ENCODE peak calls at places on chromosomes 6 and 20, in nine cellular contexts. W, Y, D, M, F, P, S, Q and C are unnamed samples.

GRCh38 chr6:43761666-43762409 is 8.2 kb upstream of the VEGFA start:
- DNase-seq in W (no peak), Y (no peak), D (no peak), M (no peak), F (no peak), P (no peak), S (no peak), Q (no peak), C (no peak)

GRCh38 chr6:136103763-136104311 is 146.3 kb downstream of the MTFR2 start:
- DNase-seq in W (peak), Y (peak), D (no peak), M (no peak), F (peak), P (no peak), S (no peak), Q (no peak), C (peak)

GRCh38 chr6:28658475-28659249 is 133.0 kb downstream of the GPX5 start:
- DNase-seq in W (no peak), Y (no peak), D (no peak), M (no peak), F (no peak), P (no peak), S (no peak), Q (no peak), C (no peak)

GRCh38 chr20:22768779-22769178 is 184.4 kb upstream of the FOXA2 start:
- DNase-seq in W (no peak), Y (no peak), D (peak), M (no peak), F (no peak), P (no peak), S (no peak), Q (no peak), C (no peak)

GRCh38 chr20:5770240-5770986 is 20.2 kb downstream of the SHLD1 start:
- DNase-seq in W (no peak), Y (no peak), D (no peak), M (no peak), F (no peak), P (no peak), S (no peak), Q (no peak), C (no peak)

GRCh38 chr20:25567286-25567685 is 18.0 kb downstream of the NINL start:
- DNase-seq in W (no peak), Y (no peak), D (no peak), M (no peak), F (no peak), P (no peak), S (no peak), Q (no peak), C (no peak)

GRCh38 chr6:56004421-56004820 is 129.0 kb upstream of the BMP5 start:
- DNase-seq in W (no peak), Y (no peak), D (no peak), M (no peak), F (no peak), P (no peak), S (no peak), Q (no peak), C (no peak)

GRCh38 chr20:17840423-17840822 is 128.2 kb downstream of the SNX5 start:
- DNase-seq in W (no peak), Y (no peak), D (no peak), M (no peak), F (no peak), P (no peak), S (no peak), Q (no peak), C (no peak)

GRCh38 chr20:32792316-32792715 is 27.4 kb upstream of the MAPRE1 start:
- DNase-seq in W (no peak), Y (no peak), D (no peak), M (no peak), F (no peak), P (no peak), S (peak), Q (no peak), C (no peak)

GRCh38 chr20:32583581-32584045 is 1.5 kb downstream of the NOL4L start:
- DNase-seq in W (no peak), Y (no peak), D (no peak), M (no peak), F (no peak), P (no peak), S (no peak), Q (no peak), C (no peak)

GRCh38 chr6:30495993-30496392 is 6.7 kb downstream of the HLA-E start:
- DNase-seq in W (no peak), Y (no peak), D (no peak), M (no peak), F (no peak), P (no peak), S (no peak), Q (no peak), C (no peak)

GRCh38 chr20:62832212-62832922 is 15.5 kb downstream of the COL9A3 start:
- DNase-seq in W (peak), Y (no peak), D (no peak), M (peak), F (no peak), P (peak), S (peak), Q (peak), C (peak)

GRCh38 chr6:39530201-39530759 is 194.9 kb downstream of the KIF6 start:
- DNase-seq in W (no peak), Y (no peak), D (no peak), M (no peak), F (no peak), P (no peak), S (no peak), Q (peak), C (no peak)

GRCh38 chr20:47964174-47964573 is 178.9 kb upstream of the SULF2 start:
- DNase-seq in W (no peak), Y (no peak), D (no peak), M (no peak), F (no peak), P (no peak), S (no peak), Q (no peak), C (no peak)

GRCh38 chr6:130625825-130626500 is 201.2 kb upstream of the SMLR1 start:
- DNase-seq in W (no peak), Y (no peak), D (no peak), M (no peak), F (no peak), P (no peak), S (no peak), Q (no peak), C (no peak)

GRCh38 chr6:161168281-161168891 is 105.5 kb downstream of the AGPAT4 start:
- DNase-seq in W (no peak), Y (peak), D (peak), M (no peak), F (peak), P (no peak), S (no peak), Q (no peak), C (peak)

GRCh38 chr6:13760948-13761347 is 49.3 kb upstream of the RANBP9 start:
- DNase-seq in W (no peak), Y (peak), D (peak), M (no peak), F (no peak), P (no peak), S (no peak), Q (no peak), C (no peak)

GRCh38 chr6:165742047-165742446 is 79.0 kb upstream of the PDE10A start:
- DNase-seq in W (no peak), Y (no peak), D (no peak), M (no peak), F (no peak), P (no peak), S (no peak), Q (no peak), C (no peak)

GRCh38 chr20:8901237-8902025 is 167.5 kb upstream of the PLCB4 start:
- DNase-seq in W (no peak), Y (no peak), D (no peak), M (no peak), F (peak), P (peak), S (no peak), Q (no peak), C (no peak)

GRCh38 chr6:149354009-149354408 is 36.5 kb downstream of the TAB2 start:
- DNase-seq in W (no peak), Y (no peak), D (no peak), M (no peak), F (no peak), P (no peak), S (no peak), Q (no peak), C (no peak)

GRCh38 chr20:38260378-38261053 is at the start of gene KIAA1755:
- DNase-seq in W (peak), Y (no peak), D (no peak), M (no peak), F (no peak), P (no peak), S (no peak), Q (no peak), C (no peak)

GRCh38 chr6:136486357-136486756 is 63.9 kb downstream of the MAP7 start:
- DNase-seq in W (no peak), Y (no peak), D (no peak), M (no peak), F (no peak), P (no peak), S (no peak), Q (no peak), C (no peak)